ENCODE peak calls at places on chromosomes 13 and 19, in eight cellular contexts. A is stomach, E is HepG2, U is A549, S is transverse colon, W is tibial nerve, G is ovary, P is sigmoid colon. N is an unnamed sample. For H3K4me1, the result is how much of the 10 kb centered on the place peaks cover.

GRCh38 chr13:33367931-33368330 is 82.4 kb upstream of the STARD13 start:
- DNase-seq in U (no peak), A (peak), G (no peak), W (no peak), P (no peak), E (no peak), S (no peak), N (no peak)

GRCh38 chr19:41421314-41421713 is 5.9 kb downstream of the B3GNT8 start:
- DNase-seq in G (no peak), E (no peak), A (no peak), S (peak), P (no peak), U (no peak), W (no peak), N (no peak)

GRCh38 chr19:10230904-10231623 is at the start of gene S1PR2:
- DNase-seq in P (peak), U (peak), A (peak), S (peak), G (peak), W (peak), E (peak), N (peak)

GRCh38 chr13:31072041-31072440 is 89.7 kb downstream of the HSPH1 start:
- DNase-seq in G (no peak), P (no peak), W (no peak), S (no peak), A (no peak), E (no peak), U (no peak), N (no peak)

GRCh38 chr13:50393641-50394040 is 378.4 kb downstream of the KCNRG start:
- DNase-seq in A (no peak), U (no peak), G (no peak), W (no peak), S (no peak), P (no peak), E (no peak), N (no peak)

GRCh38 chr19:50333737-50334617 is 4.8 kb upstream of the KCNC3 start:
- DNase-seq in P (peak), U (peak), S (peak), G (peak), E (no peak), W (no peak), A (peak), N (peak)

GRCh38 chr19:43738780-43739211 is 16.0 kb downstream of the SMG9 start:
- DNase-seq in U (peak), E (no peak), A (peak), P (no peak), G (no peak), S (peak), W (no peak), N (peak)

GRCh38 chr13:100515410-100515800 is 73.2 kb downstream of the GGACT start:
- DNase-seq in A (no peak), E (no peak), U (no peak), G (no peak), S (no peak), W (no peak), P (no peak), N (no peak)

GRCh38 chr19:44626067-44626624 is 12.8 kb downstream of the IGSF23 start:
- DNase-seq in P (no peak), A (no peak), U (peak), G (no peak), W (no peak), S (no peak), E (peak), N (no peak)

DNA sequence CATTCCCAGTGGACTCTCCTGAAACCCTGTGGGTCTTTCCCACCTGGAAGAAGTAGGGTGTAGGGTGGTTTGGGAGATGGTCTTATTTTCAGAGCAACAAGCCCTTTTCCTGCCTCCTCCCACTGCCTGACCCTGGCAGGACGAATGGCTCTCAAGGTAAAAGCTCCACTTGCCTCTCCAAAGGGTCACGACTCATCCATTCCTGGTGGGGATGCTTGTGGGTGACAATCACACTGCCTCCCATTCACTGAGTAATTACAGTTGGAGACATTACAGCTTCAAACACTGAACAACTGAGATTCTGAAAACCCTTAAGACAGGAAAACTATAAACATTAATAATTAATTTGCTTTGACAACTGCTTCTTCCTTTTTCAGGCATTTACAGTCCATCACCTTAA is 199.5 kb upstream of the IRS2 start:
- DNase-seq in P (no peak), E (no peak), G (no peak), A (no peak), W (no peak), U (no peak), S (no peak), N (no peak)
- H3K4me1 ChIP-seq in P (under half), E (under half), G (under half), A (under half), W (under half), U (under half), S (under half), N (under half)

DNA sequence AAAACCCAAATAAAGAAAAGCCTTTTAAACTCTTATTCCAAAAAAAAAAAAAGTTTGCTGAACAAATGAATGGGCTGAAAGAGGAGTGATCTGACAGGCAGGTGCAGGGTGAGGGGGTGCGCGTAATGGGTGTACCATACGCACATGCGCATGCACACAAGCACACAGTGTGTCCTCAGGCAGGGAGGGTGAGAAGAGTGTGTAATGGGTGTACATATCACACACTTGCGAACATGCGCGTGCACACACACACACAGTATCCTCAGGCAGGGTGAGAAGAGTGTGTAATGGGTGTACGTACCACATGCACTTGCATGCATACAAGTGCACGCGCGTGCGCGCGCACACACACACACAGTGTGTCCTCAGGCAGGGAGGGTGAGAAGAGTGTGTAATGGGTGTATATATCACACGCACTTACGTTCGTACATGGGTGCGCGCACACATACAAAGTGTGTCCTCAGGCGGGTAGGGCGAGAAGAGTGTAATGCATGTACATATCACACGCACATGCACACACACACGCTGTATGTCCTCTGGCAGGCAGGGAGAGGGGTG is 70.2 kb downstream of the CEBPG start:
- DNase-seq in U (no peak), S (no peak), E (no peak), G (no peak), W (no peak), P (peak), A (no peak), N (no peak)
- TF ChIP-seq EP300 in U (no peak), S (no peak), E (no peak), G (no peak), W (no peak), P (no peak), A (no peak), N (no peak)

GRCh38 chr13:109989155-109989554 is 202.8 kb upstream of the IRS2 start:
- DNase-seq in E (no peak), U (no peak), S (no peak), G (no peak), A (no peak), P (no peak), W (no peak), N (no peak)
- H3K4me1 ChIP-seq in E (under half), U (under half), S (under half), G (under half), A (under half), P (under half), W (under half), N (under half)

GRCh38 chr19:17803264-17803896 is 8.4 kb downstream of the B3GNT3 start:
- DNase-seq in E (no peak), A (no peak), P (no peak), S (no peak), U (no peak), W (no peak), G (no peak), N (peak)
- TF ChIP-seq EP300 in E (no peak), A (no peak), P (no peak), S (no peak), U (no peak), W (no peak), G (no peak), N (no peak)

N was measured in upper lobe of left lung.